ENCODE peak calls at places on chromosome 17, in six cellular contexts. D, B, H, I, Y and P are unnamed samples.

GRCh38 chr17:81020767-81021497 is 14.0 kb upstream of the BAIAP2 start:
- DNase-seq in D (no peak), B (no peak), H (no peak), I (no peak), Y (no peak), P (no peak)

GRCh38 chr17:59154721-59155438 is at the start of gene SKA2:
- DNase-seq in D (peak; percentile 96), B (peak; percentile 100), H (peak; percentile 100), I (no peak), Y (peak; percentile 94), P (peak; percentile 90)

GRCh38 chr17:62678214-62678919 is 50.9 kb downstream of the MRC2 start:
- DNase-seq in D (no peak), B (no peak), H (no peak), I (no peak), Y (no peak), P (no peak)

GRCh38 chr17:56751145-56751743 is 82.5 kb downstream of the C17orf67 start:
- DNase-seq in D (no peak), B (no peak), H (no peak), I (no peak), Y (no peak), P (no peak)

GRCh38 chr17:78107457-78107856 is 21.1 kb downstream of the TMC6 start:
- DNase-seq in D (no peak), B (no peak), H (no peak), I (no peak), Y (no peak), P (no peak)

GRCh38 chr17:4476017-4476416 is 22.7 kb upstream of the SPNS2 start:
- DNase-seq in D (no peak), B (no peak), H (no peak), I (no peak), Y (peak; percentile 38), P (no peak)

GRCh38 chr17:47850692-47851573 is at the start of gene SP6:
- DNase-seq in D (peak; percentile 69), B (no peak), H (peak; percentile 70), I (peak; percentile 87), Y (peak; percentile 97), P (peak; percentile 81)

GRCh38 chr17:75694536-75694935 is 26.7 kb upstream of the ITGB4 start:
- DNase-seq in D (no peak), B (peak; percentile 49), H (no peak), I (no peak), Y (no peak), P (no peak)

GRCh38 chr17:17710728-17711541 is 29.7 kb downstream of the RAI1 start:
- DNase-seq in D (no peak), B (peak; percentile 69), H (no peak), I (peak; percentile 54), Y (peak; percentile 89), P (no peak)

GRCh38 chr17:1227917-1228751 is 42.1 kb upstream of the BHLHA9 start:
- DNase-seq in D (peak; percentile 21), B (no peak), H (no peak), I (peak; percentile 54), Y (no peak), P (no peak)

GRCh38 chr17:73058022-73058421 is 34.5 kb downstream of the SLC39A11 start:
- DNase-seq in D (no peak), B (no peak), H (no peak), I (no peak), Y (no peak), P (no peak)

GRCh38 chr17:73806768-73807167 is 162.5 kb upstream of the SDK2 start:
- DNase-seq in D (no peak), B (no peak), H (no peak), I (no peak), Y (no peak), P (no peak)

GRCh38 chr17:28707339-28707720 is 4.4 kb downstream of the PROCA1 start:
- DNase-seq in D (no peak), B (no peak), H (no peak), I (no peak), Y (no peak), P (no peak)

GRCh38 chr17:71762526-71762925 is 358.3 kb upstream of the SOX9 start:
- DNase-seq in D (no peak), B (no peak), H (no peak), I (no peak), Y (no peak), P (no peak)

GRCh38 chr17:57107498-57108101 is 22.6 kb downstream of the AKAP1 start:
- DNase-seq in D (no peak), B (no peak), H (no peak), I (no peak), Y (peak; percentile 69), P (no peak)

GRCh38 chr17:57531648-57532486 is 213.2 kb downstream of the CCDC182 start:
- DNase-seq in D (no peak), B (no peak), H (no peak), I (no peak), Y (no peak), P (no peak)